ENCODE peak calls at places on chromosomes 16 and 17, in five cellular contexts. V, R, S, A and D are unnamed samples.
A peak's percentile ranks its signal among the peaks of the same experiment; 100 is the strongest.

GRCh38 chr17:50939795-50940684 is 73.9 kb upstream of the TOB1 start:
- DNase-seq in R (no peak), V (no peak), A (no peak), S (no peak), D (no peak)

GRCh38 chr17:75268931-75269330 is 2.1 kb downstream of the MIF4GD start:
- DNase-seq in S (no peak), A (no peak), V (no peak), R (no peak), D (no peak)

GRCh38 chr17:1137465-1137894 is 42.3 kb downstream of the ABR start:
- DNase-seq in A (no peak), V (no peak), R (no peak), S (no peak), D (no peak)

GRCh38 chr17:31048780-31049179 is 46.0 kb upstream of the NF1 start:
- DNase-seq in R (no peak), S (peak; percentile 24), V (no peak), A (no peak), D (no peak)

GRCh38 chr16:67169642-67170167 is 633 bp upstream of the NOL3 start:
- DNase-seq in S (peak; percentile 37), A (no peak), R (peak; percentile 31), V (no peak), D (no peak)

GRCh38 chr16:81524382-81524781 is 79.8 kb downstream of the CMIP start:
- DNase-seq in S (no peak), A (no peak), R (no peak), V (no peak), D (no peak)

GRCh38 chr16:9954181-9954580 is 228.0 kb downstream of the GRIN2A start:
- DNase-seq in R (no peak), A (no peak), S (no peak), V (no peak), D (no peak)

GRCh38 chr17:63345598-63345997 is 100.5 kb downstream of the CYB561 start:
- DNase-seq in V (no peak), A (no peak), S (peak; percentile 56), R (no peak), D (no peak)

GRCh38 chr16:73172621-73173312 is 124.8 kb upstream of the ZFHX3 start:
- DNase-seq in V (no peak), R (peak; percentile 57), S (peak; percentile 84), A (no peak), D (no peak)

GRCh38 chr17:76738468-76738850 is 540 bp downstream of the MFSD11 start:
- DNase-seq in R (no peak), S (peak; percentile 28), A (no peak), V (no peak), D (no peak)

GRCh38 chr16:81652798-81653505 is 126.1 kb upstream of the PLCG2 start:
- DNase-seq in A (no peak), S (no peak), R (no peak), V (peak; percentile 51), D (no peak)

GRCh38 chr16:30889721-30890120 is 4.2 kb downstream of the BCL7C start:
- DNase-seq in R (no peak), V (no peak), S (no peak), A (no peak), D (no peak)

GRCh38 chr16:84868829-84869457 is 49.2 kb downstream of the CRISPLD2 start:
- DNase-seq in V (no peak), R (no peak), A (no peak), S (no peak), D (no peak)

GRCh38 chr17:76237859-76238313 is 2.4 kb downstream of the RNF157 start:
- DNase-seq in R (no peak), S (no peak), A (no peak), V (no peak), D (no peak)

GRCh38 chr17:66781135-66781534 is 53.8 kb upstream of the CACNG5 start:
- DNase-seq in V (no peak), R (no peak), S (no peak), A (no peak), D (no peak)

GRCh38 chr16:50272111-50272571 is 5.8 kb downstream of the ADCY7 start:
- DNase-seq in A (no peak), S (no peak), R (no peak), V (no peak), D (no peak)

GRCh38 chr17:3475155-3475808 is 515 bp upstream of the ASPA start:
- DNase-seq in S (no peak), R (no peak), A (no peak), V (no peak), D (no peak)

GRCh38 chr17:46737331-46737730 is 81.2 kb downstream of the WNT3 start:
- DNase-seq in A (no peak), R (no peak), S (no peak), V (no peak), D (no peak)

GRCh38 chr16:11658896-11659708 is 9.2 kb upstream of the SNN start:
- DNase-seq in R (peak; percentile 36), A (no peak), S (no peak), V (no peak), D (no peak)

GRCh38 chr17:491086-492014 is 138.7 kb upstream of the RPH3AL start:
- DNase-seq in A (no peak), S (peak; percentile 91), R (no peak), V (peak; percentile 40), D (no peak)

GRCh38 chr17:4604111-4604644 is 19.8 kb downstream of the SMTNL2 start:
- DNase-seq in S (peak; percentile 47), R (no peak), A (no peak), V (no peak), D (no peak)

GRCh38 chr17:74646231-74646630 is 22.7 kb upstream of the CD300E start:
- DNase-seq in V (no peak), R (no peak), A (no peak), S (no peak), D (no peak)

GRCh38 chr17:18187226-18187625 is 3.6 kb downstream of the ALKBH5 start:
- DNase-seq in A (no peak), R (peak; percentile 25), S (no peak), V (no peak), D (no peak)

GRCh38 chr16:50093607-50094570 is 28.1 kb downstream of the HEATR3 start:
- DNase-seq in A (no peak), R (peak; percentile 32), V (no peak), S (peak; percentile 29), D (no peak)

GRCh38 chr17:44909681-44910144 is 5.6 kb downstream of the GFAP start:
- DNase-seq in S (peak; percentile 53), R (no peak), V (no peak), A (no peak), D (no peak)

GRCh38 chr16:813204-813915 is 12.8 kb upstream of the GNG13 start:
- DNase-seq in A (peak; percentile 53), R (peak; percentile 84), S (peak; percentile 87), V (no peak), D (no peak)

GRCh38 chr17:66904760-66905637 is 59.5 kb upstream of the CACNG4 start:
- DNase-seq in S (peak; percentile 51), R (peak; percentile 8), V (no peak), A (no peak), D (no peak)